ENCODE peak calls at places on chromosomes 7 and 10, in five cellular contexts. D is AG04449, I is suprapubic skin, B is nephron progenitor cell, J is GM23338. N is an unnamed sample.

GRCh38 chr10:73922007-73922863 is 11.3 kb downstream of the PLAU start:
- DNase-seq in D (no peak), I (no peak), B (no peak), J (no peak), N (no peak)

GRCh38 chr10:99233680-99234018 is 2.0 kb downstream of the HPSE2 start:
- DNase-seq in D (no peak), I (no peak), B (peak), J (no peak), N (no peak)

GRCh38 chr7:67413670-67414069 is 417.0 kb downstream of the TYW1 start:
- DNase-seq in D (no peak), I (no peak), B (no peak), J (no peak), N (no peak)

GRCh38 chr10:88157981-88158465 is 294.6 kb downstream of the PTEN start:
- DNase-seq in D (peak), I (no peak), B (no peak), J (no peak), N (no peak)

GRCh38 chr7:4689151-4689550 is 7.1 kb downstream of the FOXK1 start:
- DNase-seq in D (no peak), I (no peak), B (no peak), J (no peak), N (no peak)

GRCh38 chr10:80486151-80486692 is 32.1 kb downstream of the TSPAN14 start:
- DNase-seq in D (no peak), I (no peak), B (no peak), J (no peak), N (no peak)

GRCh38 chr7:32890553-32891045 is 961 bp downstream of the KBTBD2 start:
- DNase-seq in D (no peak), I (no peak), B (peak), J (peak), N (peak)

GRCh38 chr7:118754608-118755007 is 530.1 kb downstream of the ANKRD7 start:
- DNase-seq in D (no peak), I (no peak), B (no peak), J (no peak), N (no peak)

GRCh38 chr7:23404546-23405239 is 65.6 kb downstream of the IGF2BP3 start:
- DNase-seq in D (no peak), I (no peak), B (no peak), J (no peak), N (no peak)

GRCh38 chr10:5538892-5539651 is 14.3 kb downstream of the CALML3 start:
- DNase-seq in D (no peak), I (peak), B (no peak), J (no peak), N (no peak)

GRCh38 chr10:130804281-130804680 is 507.2 kb downstream of the TCERG1L start:
- DNase-seq in D (no peak), I (no peak), B (no peak), J (no peak), N (no peak)

GRCh38 chr10:15360566-15360965 is 10.5 kb downstream of the FAM171A1 start:
- DNase-seq in D (no peak), I (no peak), B (no peak), J (no peak), N (no peak)

GRCh38 chr10:73131913-73132686 is 21.8 kb downstream of the NUDT13 start:
- DNase-seq in D (no peak), I (no peak), B (no peak), J (no peak), N (no peak)

GRCh38 chr7:493661-494251 is 25.9 kb downstream of the PDGFA start:
- DNase-seq in D (no peak), I (peak), B (no peak), J (no peak), N (no peak)

GRCh38 chr10:98339790-98340189 is 71.8 kb upstream of the LOXL4 start:
- DNase-seq in D (no peak), I (no peak), B (no peak), J (no peak), N (no peak)

GRCh38 chr10:101244321-101245050 is 15.2 kb upstream of the LBX1 start:
- DNase-seq in D (no peak), I (no peak), B (no peak), J (no peak), N (no peak)

GRCh38 chr7:138359891-138360582 is 100.0 kb upstream of the TRIM24 start:
- DNase-seq in D (no peak), I (no peak), B (no peak), J (no peak), N (no peak)

GRCh38 chr7:30618961-30619360 is 24.3 kb downstream of the GARS1 start:
- DNase-seq in D (no peak), I (no peak), B (no peak), J (no peak), N (no peak)

GRCh38 chr10:132395704-132396494 is 1.1 kb upstream of the PWWP2B start:
- DNase-seq in D (no peak), I (peak), B (peak), J (peak), N (no peak)

GRCh38 chr10:48294431-48294830 is 12.0 kb upstream of the MAPK8 start:
- DNase-seq in D (no peak), I (no peak), B (no peak), J (no peak), N (no peak)

GRCh38 chr10:111856631-111857030 is 326.9 kb downstream of the GPAM start:
- DNase-seq in D (no peak), I (no peak), B (no peak), J (peak), N (no peak)

GRCh38 chr7:92636018-92636560 is 45.9 kb upstream of the FAM133B start:
- DNase-seq in D (no peak), I (no peak), B (no peak), J (no peak), N (no peak)

GRCh38 chr10:29304259-29305030 is 15.6 kb downstream of the LYZL1 start:
- DNase-seq in D (no peak), I (no peak), B (peak), J (peak), N (peak)

GRCh38 chr10:69831231-69831855 is 29.6 kb downstream of the COL13A1 start:
- DNase-seq in D (no peak), I (no peak), B (no peak), J (no peak), N (no peak)

GRCh38 chr7:50564630-50565558 is at the start of gene DDC:
- DNase-seq in D (no peak), I (no peak), B (no peak), J (no peak), N (peak)

GRCh38 chr10:96830511-96831199 is 1.4 kb upstream of the LCOR start:
- DNase-seq in D (no peak), I (no peak), B (peak), J (peak), N (peak)

GRCh38 chr10:50216418-50216817 is 34.9 kb downstream of the ASAH2 start:
- DNase-seq in D (no peak), I (no peak), B (no peak), J (no peak), N (no peak)

GRCh38 chr10:62662471-62662870 is 142.0 kb upstream of the ADO start:
- DNase-seq in D (no peak), I (no peak), B (no peak), J (peak), N (no peak)

GRCh38 chr10:45602082-45602730 is 70.4 kb downstream of the ZFAND4 start:
- DNase-seq in D (no peak), I (no peak), B (no peak), J (no peak), N (no peak)

GRCh38 chr10:15719899-15720634 is at the start of gene ITGA8:
- DNase-seq in D (no peak), I (no peak), B (peak), J (peak), N (no peak)

GRCh38 chr10:22435650-22436049 is 90.4 kb downstream of the SPAG6 start:
- DNase-seq in D (no peak), I (peak), B (no peak), J (no peak), N (no peak)

GRCh38 chr10:126654579-126654978 is 15.9 kb downstream of the C10orf90 start:
- DNase-seq in D (no peak), I (no peak), B (no peak), J (no peak), N (no peak)

GRCh38 chr7:44759246-44759645 is 10.6 kb downstream of the ZMIZ2 start:
- DNase-seq in D (no peak), I (no peak), B (no peak), J (no peak), N (no peak)

GRCh38 chr7:157853076-157853788 is 516.4 kb downstream of the DNAJB6 start:
- DNase-seq in D (no peak), I (no peak), B (no peak), J (no peak), N (no peak)

GRCh38 chr7:133727476-133728214 is 399.5 kb upstream of the LRGUK start:
- DNase-seq in D (no peak), I (no peak), B (no peak), J (no peak), N (no peak)

GRCh38 chr7:84675633-84676034 is 481.0 kb upstream of the SEMA3A start:
- DNase-seq in D (no peak), I (no peak), B (no peak), J (no peak), N (peak)

GRCh38 chr7:134690016-134690415 is 43.4 kb downstream of the BPGM start:
- DNase-seq in D (no peak), I (no peak), B (no peak), J (no peak), N (no peak)

GRCh38 chr10:49612513-49613159 is 1.2 kb upstream of the CHAT start:
- DNase-seq in D (no peak), I (peak), B (peak), J (peak), N (peak)

DNA sequence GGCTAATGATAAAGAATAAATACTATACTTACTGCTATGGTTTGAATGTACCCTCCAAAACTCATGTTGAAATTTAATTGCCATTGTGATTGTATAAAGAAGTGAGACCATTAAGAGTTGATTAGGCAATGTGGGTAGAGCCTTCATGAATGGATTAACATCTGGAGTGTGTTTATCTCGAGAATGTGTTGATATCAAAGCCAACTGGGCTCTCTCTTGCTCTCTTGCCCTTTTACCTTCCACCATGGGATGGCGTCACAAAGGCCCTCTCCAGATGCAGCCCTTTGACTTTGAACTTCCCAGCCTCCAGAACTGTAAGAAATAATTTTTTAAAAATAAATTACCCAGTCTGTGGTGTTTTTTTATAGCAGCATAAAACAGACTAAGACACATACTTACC is 50.1 kb upstream of the GHITM start:
- DNase-seq in D (no peak), I (no peak), B (no peak), J (no peak), N (no peak)
- TF ChIP-seq CTCF in D (no peak), I (no peak), B (no peak), J (no peak), N (no peak)

GRCh38 chr7:16934947-16935742 is 53.4 kb upstream of the AGR3 start:
- DNase-seq in D (no peak), I (no peak), B (no peak), J (no peak), N (peak)
- TF ChIP-seq CTCF in D (no peak), I (no peak), B (no peak), J (no peak), N (no peak)

DNA sequence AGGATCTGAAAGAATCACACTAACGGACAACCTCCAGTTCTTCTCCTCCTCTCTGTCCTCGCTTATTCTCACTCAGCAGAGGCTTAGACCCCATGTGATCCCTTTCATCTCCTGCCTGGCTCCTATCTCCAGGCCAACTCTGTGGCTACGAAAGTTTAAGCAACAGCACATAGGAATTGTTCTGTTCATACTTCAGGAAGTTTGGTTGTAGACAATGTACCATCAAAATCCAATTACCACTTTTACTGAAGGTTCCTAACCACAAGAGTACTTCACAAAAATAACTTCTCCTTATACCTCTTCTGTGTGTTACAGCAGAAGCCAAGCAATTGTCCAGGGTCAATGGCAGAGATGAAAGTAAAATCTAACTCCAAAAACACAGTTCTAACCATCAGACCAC is 80.1 kb downstream of the SLC25A13 start:
- DNase-seq in D (no peak), I (no peak), B (no peak), J (no peak), N (no peak)
- TF ChIP-seq CTCF in D (no peak), I (no peak), B (no peak), J (no peak), N (no peak)

GRCh38 chr10:89504691-89505090 is 30.7 kb downstream of the SLC16A12 start:
- DNase-seq in D (no peak), I (no peak), B (no peak), J (no peak), N (no peak)
- TF ChIP-seq CTCF in D (no peak), I (no peak), B (no peak), J (no peak), N (no peak)

N was measured in Calu3.